ENCODE peak calls at places on chromosome 2, in eight cellular contexts. D is HAP-1; J is activated naive CD4-positive, alpha-beta T cell treated with anti-CD3 and anti-CD28 coated beads, Interleukin-2, amount 10 ng/mL, durations not matched to agents 7 days and 5 days; Z is AG08396; B is H9; H is stimulated activated CD8-positive, alpha-beta memory T cell treated with anti-CD3 and anti-CD28 coated beads, Interleukin-7, amount 100 ng/mL, for 1 hour; S is RWPE1; L is GM12865. O is an unnamed sample.

GRCh38 chr2:135819211-135819610 is 17.8 kb downstream of the LCT start:
- DNase-seq in J (peak; percentile 64), L (peak; percentile 47), H (no peak), S (peak; percentile 8), D (no peak), Z (peak; percentile 37), B (peak; percentile 65), O (no peak)

GRCh38 chr2:120589782-120590608 is 145.7 kb upstream of the GLI2 start:
- DNase-seq in J (no peak), H (no peak), D (no peak), S (peak; percentile 59), L (no peak), B (no peak), Z (peak; percentile 85), O (no peak)

GRCh38 chr2:35871672-35872071 is 483.9 kb upstream of the CRIM1 start:
- DNase-seq in H (no peak), B (no peak), L (no peak), J (no peak), S (no peak), D (no peak), Z (peak; percentile 7), O (no peak)

GRCh38 chr2:221571108-221571390 is 1.1 kb downstream of the EPHA4 start:
- DNase-seq in H (no peak), S (no peak), Z (peak; percentile 18), D (no peak), B (peak; percentile 35), L (peak; percentile 16), J (peak; percentile 61), O (no peak)

GRCh38 chr2:22890142-22890541 is 494.8 kb upstream of the KLHL29 start:
- DNase-seq in B (no peak), L (no peak), H (no peak), S (no peak), J (no peak), D (no peak), Z (no peak), O (no peak)

GRCh38 chr2:66547887-66548286 is 113.0 kb downstream of the MEIS1 start:
- DNase-seq in D (no peak), Z (no peak), H (no peak), J (no peak), B (no peak), L (no peak), S (no peak), O (no peak)

GRCh38 chr2:9552491-9553178 is 3.0 kb downstream of the ADAM17 start:
- DNase-seq in L (peak; percentile 62), Z (peak; percentile 39), B (no peak), D (no peak), H (no peak), J (no peak), S (peak; percentile 66), O (no peak)

GRCh38 chr2:200406379-200406778 is 99.9 kb downstream of the SPATS2L start:
- DNase-seq in Z (no peak), H (no peak), S (no peak), B (no peak), J (no peak), D (no peak), L (peak; percentile 43), O (no peak)

GRCh38 chr2:223994562-223995162 is 37.4 kb downstream of the MRPL44 start:
- DNase-seq in B (no peak), L (no peak), Z (no peak), S (no peak), J (no peak), D (no peak), H (no peak), O (no peak)

GRCh38 chr2:206838690-206839089 is 73.3 kb downstream of the FASTKD2 start:
- DNase-seq in S (no peak), D (no peak), J (no peak), Z (no peak), B (no peak), H (no peak), L (no peak), O (no peak)

GRCh38 chr2:109166811-109167210 is 37.8 kb downstream of the SH3RF3 start:
- DNase-seq in S (no peak), L (no peak), Z (no peak), D (no peak), H (no peak), B (no peak), J (no peak), O (no peak)

GRCh38 chr2:238845583-238846480 is 2.1 kb upstream of the TWIST2 start:
- DNase-seq in Z (no peak), D (no peak), S (no peak), L (no peak), J (no peak), B (no peak), H (no peak), O (no peak)

GRCh38 chr2:130241041-130241707 is 42.9 kb upstream of the TUBA3E start:
- DNase-seq in H (no peak), Z (no peak), D (no peak), J (no peak), B (no peak), L (no peak), S (peak; percentile 79), O (no peak)

GRCh38 chr2:177243476-177243875 is 21.1 kb downstream of the NFE2L2 start:
- DNase-seq in Z (no peak), B (no peak), J (no peak), S (no peak), D (no peak), H (no peak), L (no peak), O (no peak)

GRCh38 chr2:83602753-83603152 is 856.3 kb downstream of the SUCLG1 start:
- DNase-seq in B (peak; percentile 32), D (no peak), Z (no peak), H (no peak), J (no peak), L (no peak), S (no peak), O (no peak)

GRCh38 chr2:165114345-165114943 is 89.4 kb downstream of the SCN3A start:
- DNase-seq in L (no peak), J (no peak), S (peak; percentile 64), D (peak; percentile 53), B (no peak), H (no peak), Z (no peak), O (no peak)

GRCh38 chr2:200180943-200181342 is 125.5 kb upstream of the SPATS2L start:
- DNase-seq in H (no peak), S (no peak), Z (no peak), L (no peak), J (no peak), B (no peak), D (no peak), O (no peak)

GRCh38 chr2:65537651-65538385 is 105.4 kb upstream of the SPRED2 start:
- DNase-seq in L (no peak), H (no peak), Z (no peak), D (no peak), J (no peak), S (no peak), B (no peak), O (no peak)

GRCh38 chr2:237693281-237694039 is 66.1 kb downstream of the LRRFIP1 start:
- DNase-seq in H (no peak), S (peak; percentile 86), L (peak; percentile 31), Z (peak; percentile 50), B (no peak), D (peak; percentile 3), J (no peak), O (no peak)

GRCh38 chr2:85704800-85705679 is 10.9 kb downstream of the GNLY start:
- DNase-seq in J (no peak), Z (no peak), S (no peak), D (no peak), L (peak; percentile 68), H (no peak), B (no peak), O (no peak)

GRCh38 chr2:181058378-181059269 is 78.2 kb downstream of the UBE2E3 start:
- DNase-seq in B (peak; percentile 31), Z (no peak), L (peak; percentile 74), H (no peak), S (peak; percentile 24), D (peak; percentile 50), J (peak; percentile 49), O (peak; percentile 2)

GRCh38 chr2:136255648-136256461 is 137.9 kb upstream of the CXCR4 start:
- DNase-seq in D (no peak), L (peak; percentile 33), S (no peak), J (no peak), H (no peak), B (no peak), Z (no peak), O (no peak)

GRCh38 chr2:65017335-65017734 is 28.1 kb downstream of the SLC1A4 start:
- DNase-seq in D (no peak), J (no peak), Z (no peak), H (no peak), B (no peak), L (no peak), S (no peak), O (peak; percentile 24)

GRCh38 chr2:232449964-232450363 is 6.0 kb upstream of the ALPI start:
- DNase-seq in Z (peak; percentile 1), D (no peak), B (peak; percentile 61), S (no peak), L (no peak), J (peak; percentile 12), H (no peak), O (no peak)

GRCh38 chr2:36650031-36650430 is 46.5 kb upstream of the VIT start:
- DNase-seq in H (no peak), J (no peak), L (peak; percentile 70), D (no peak), S (peak; percentile 76), B (peak; percentile 62), Z (peak; percentile 73), O (no peak)

GRCh38 chr2:26807788-26808460 is 22.1 kb downstream of the CENPA start:
- DNase-seq in S (no peak), H (no peak), J (no peak), Z (peak; percentile 26), D (no peak), L (no peak), B (no peak), O (peak; percentile 17)

GRCh38 chr2:118786691-118787090 is 60.8 kb downstream of the EN1 start:
- DNase-seq in Z (no peak), H (no peak), S (no peak), L (no peak), D (no peak), J (no peak), B (no peak), O (no peak)

GRCh38 chr2:65075605-65076344 is 19.6 kb downstream of the CEP68 start:
- DNase-seq in L (no peak), B (peak; percentile 68), Z (no peak), D (no peak), H (no peak), S (no peak), J (no peak), O (no peak)

GRCh38 chr2:152558174-152559091 is 158.8 kb downstream of the PRPF40A start:
- DNase-seq in J (no peak), H (no peak), L (peak; percentile 59), B (no peak), D (peak; percentile 72), Z (peak; percentile 52), S (no peak), O (peak; percentile 46)

GRCh38 chr2:209636066-209636465 is 135.6 kb upstream of the UNC80 start:
- DNase-seq in J (no peak), D (no peak), Z (no peak), S (no peak), B (no peak), L (no peak), H (no peak), O (peak; percentile 34)

O was measured in midbrain.